ENCODE peak calls at places on chromosomes 2 and 18, in ten cellular contexts. P is globus pallidus, N is T1000, B is kidney tubule cell, J is body of pancreas, Z is dorsolateral prefrontal cortex, V is left cardiac atrium, L is NCI-H510A treated with DMSO at 0.1 percent for 48 hours, W is GM19239, X is brain microvascular endothelial cell. S is an unnamed sample.

GRCh38 chr2:186570587-186570986 is 19.3 kb upstream of the ITGAV start:
- DNase-seq in P (no peak), N (peak), B (peak), J (no peak), Z (no peak), V (no peak), L (no peak), W (no peak), X (peak), S (peak)

GRCh38 chr2:128581849-128582244 is 263.2 kb upstream of the HS6ST1 start:
- DNase-seq in P (no peak), N (no peak), B (no peak), J (no peak), Z (no peak), V (no peak), L (no peak), W (no peak), X (no peak), S (no peak)

GRCh38 chr18:46253498-46253897 is 149.3 kb downstream of the HAUS1 start:
- DNase-seq in P (no peak), N (no peak), B (peak), J (no peak), Z (no peak), V (no peak), L (no peak), W (no peak), X (peak), S (no peak)

GRCh38 chr2:143841935-143842334 is 678.0 kb downstream of the ZEB2 start:
- DNase-seq in P (no peak), N (no peak), B (no peak), J (no peak), Z (no peak), V (no peak), L (no peak), W (no peak), X (no peak), S (no peak)

GRCh38 chr2:9832586-9832985 is 10.7 kb upstream of the TAF1B start:
- DNase-seq in P (no peak), N (no peak), B (no peak), J (no peak), Z (no peak), V (no peak), L (no peak), W (no peak), X (no peak), S (peak)

GRCh38 chr2:145060876-145061275 is 541.0 kb upstream of the ZEB2 start:
- DNase-seq in P (no peak), N (no peak), B (no peak), J (no peak), Z (no peak), V (no peak), L (no peak), W (no peak), X (no peak), S (no peak)

GRCh38 chr2:187879491-187879890 is 325.3 kb upstream of the TFPI start:
- DNase-seq in P (no peak), N (no peak), B (no peak), J (no peak), Z (no peak), V (no peak), L (no peak), W (no peak), X (no peak), S (no peak)

GRCh38 chr18:903703-904102 is 968 bp upstream of the ADCYAP1 start:
- DNase-seq in P (peak), N (no peak), B (peak), J (peak), Z (no peak), V (peak), L (no peak), W (peak), X (peak), S (no peak)

GRCh38 chr2:10507106-10507505 is 59.0 kb upstream of the ODC1 start:
- DNase-seq in P (no peak), N (no peak), B (no peak), J (no peak), Z (peak), V (no peak), L (no peak), W (no peak), X (no peak), S (peak)

GRCh38 chr2:28821295-28821958 is 10.8 kb downstream of the SPDYA start:
- DNase-seq in P (peak), N (peak), B (peak), J (peak), Z (no peak), V (no peak), L (peak), W (peak), X (peak), S (peak)

GRCh38 chr2:198055726-198056125 is 251.3 kb downstream of the PLCL1 start:
- DNase-seq in P (no peak), N (no peak), B (no peak), J (no peak), Z (no peak), V (no peak), L (no peak), W (no peak), X (no peak), S (no peak)

GRCh38 chr18:23406271-23406787 is 46.8 kb upstream of the RIOK3 start:
- DNase-seq in P (no peak), N (no peak), B (no peak), J (no peak), Z (no peak), V (peak), L (no peak), W (no peak), X (peak), S (no peak)

GRCh38 chr2:237483018-237483731 is 3.9 kb upstream of the MLPH start:
- DNase-seq in P (no peak), N (peak), B (peak), J (peak), Z (no peak), V (no peak), L (peak), W (no peak), X (peak), S (peak)

S was measured in SJSA1.